ENCODE peak calls at places on chromosomes 12 and 14, in ten cellular contexts. One of them, this sample, is unnamed.

GRCh38 chr12:14402697-14403096 is 37.2 kb downstream of the ATF7IP start:
- DNase-seq in fibroblast of mammary gland: no peak
- DNase-seq in stimulated activated CD4-positive, alpha-beta T cell treated with anti-CD3 and anti-CD28 coated beads, Interleukin-1b, Interleukin-23, amount 100 ng/mL, for 1 hour: no peak
- DNase-seq in activated T-cell treated with anti-CD3 and anti-CD28 coated beads, Interleukin-2, amount 50 U/mL, for 72 hours: no peak
- DNase-seq in neural crest cell: no peak
- DNase-seq in AG09319: no peak
- DNase-seq in NCI-H1105 treated with DMSO at 0.1 percent for 48 hours: no peak
- DNase-seq in NCI-H1694: no peak
- DNase-seq in fibroblast of lung: no peak
- DNase-seq in G401: no peak
- DNase-seq in this sample: no peak

GRCh38 chr14:104872469-104873341 is 7.6 kb downstream of the CEP170B start:
- DNase-seq in NCI-H1105 treated with DMSO at 0.1 percent for 48 hours: no peak
- DNase-seq in NCI-H1694: no peak
- DNase-seq in fibroblast of mammary gland: peak; percentile 46
- DNase-seq in activated T-cell treated with anti-CD3 and anti-CD28 coated beads, Interleukin-2, amount 50 U/mL, for 72 hours: no peak
- DNase-seq in AG09319: no peak
- DNase-seq in fibroblast of lung: peak; percentile 52
- DNase-seq in neural crest cell: no peak
- DNase-seq in stimulated activated CD4-positive, alpha-beta T cell treated with anti-CD3 and anti-CD28 coated beads, Interleukin-1b, Interleukin-23, amount 100 ng/mL, for 1 hour: no peak
- DNase-seq in G401: no peak
- DNase-seq in this sample: no peak

GRCh38 chr14:50060871-50061663 is 55.3 kb downstream of the VCPKMT start:
- DNase-seq in fibroblast of lung: peak; percentile 93
- DNase-seq in activated T-cell treated with anti-CD3 and anti-CD28 coated beads, Interleukin-2, amount 50 U/mL, for 72 hours: peak; percentile 52
- DNase-seq in G401: peak; percentile 37
- DNase-seq in stimulated activated CD4-positive, alpha-beta T cell treated with anti-CD3 and anti-CD28 coated beads, Interleukin-1b, Interleukin-23, amount 100 ng/mL, for 1 hour: no peak
- DNase-seq in fibroblast of mammary gland: peak; percentile 95
- DNase-seq in neural crest cell: no peak
- DNase-seq in NCI-H1105 treated with DMSO at 0.1 percent for 48 hours: no peak
- DNase-seq in AG09319: peak; percentile 80
- DNase-seq in NCI-H1694: peak; percentile 41
- DNase-seq in this sample: no peak

GRCh38 chr12:130205531-130205930 is 43.3 kb downstream of the FZD10 start:
- DNase-seq in fibroblast of mammary gland: no peak
- DNase-seq in G401: no peak
- DNase-seq in NCI-H1105 treated with DMSO at 0.1 percent for 48 hours: no peak
- DNase-seq in AG09319: no peak
- DNase-seq in neural crest cell: no peak
- DNase-seq in activated T-cell treated with anti-CD3 and anti-CD28 coated beads, Interleukin-2, amount 50 U/mL, for 72 hours: no peak
- DNase-seq in stimulated activated CD4-positive, alpha-beta T cell treated with anti-CD3 and anti-CD28 coated beads, Interleukin-1b, Interleukin-23, amount 100 ng/mL, for 1 hour: no peak
- DNase-seq in fibroblast of lung: no peak
- DNase-seq in NCI-H1694: no peak
- DNase-seq in this sample: no peak

GRCh38 chr12:6390084-6390799 is 6.3 kb downstream of the LTBR start:
- DNase-seq in fibroblast of mammary gland: no peak
- DNase-seq in activated T-cell treated with anti-CD3 and anti-CD28 coated beads, Interleukin-2, amount 50 U/mL, for 72 hours: no peak
- DNase-seq in G401: no peak
- DNase-seq in NCI-H1694: no peak
- DNase-seq in AG09319: no peak
- DNase-seq in stimulated activated CD4-positive, alpha-beta T cell treated with anti-CD3 and anti-CD28 coated beads, Interleukin-1b, Interleukin-23, amount 100 ng/mL, for 1 hour: no peak
- DNase-seq in neural crest cell: no peak
- DNase-seq in NCI-H1105 treated with DMSO at 0.1 percent for 48 hours: no peak
- DNase-seq in fibroblast of lung: no peak
- DNase-seq in this sample: no peak

GRCh38 chr14:99862111-99862510 is 68.9 kb downstream of the EML1 start:
- DNase-seq in activated T-cell treated with anti-CD3 and anti-CD28 coated beads, Interleukin-2, amount 50 U/mL, for 72 hours: no peak
- DNase-seq in G401: no peak
- DNase-seq in AG09319: no peak
- DNase-seq in NCI-H1694: no peak
- DNase-seq in stimulated activated CD4-positive, alpha-beta T cell treated with anti-CD3 and anti-CD28 coated beads, Interleukin-1b, Interleukin-23, amount 100 ng/mL, for 1 hour: no peak
- DNase-seq in neural crest cell: no peak
- DNase-seq in fibroblast of mammary gland: peak; percentile 54
- DNase-seq in NCI-H1105 treated with DMSO at 0.1 percent for 48 hours: no peak
- DNase-seq in fibroblast of lung: peak; percentile 68
- DNase-seq in this sample: no peak

GRCh38 chr12:4271433-4272013 is 2.0 kb upstream of the CCND2 start:
- DNase-seq in AG09319: no peak
- DNase-seq in fibroblast of lung: no peak
- DNase-seq in neural crest cell: no peak
- DNase-seq in NCI-H1105 treated with DMSO at 0.1 percent for 48 hours: peak; percentile 24
- DNase-seq in G401: no peak
- DNase-seq in fibroblast of mammary gland: peak; percentile 29
- DNase-seq in NCI-H1694: no peak
- DNase-seq in activated T-cell treated with anti-CD3 and anti-CD28 coated beads, Interleukin-2, amount 50 U/mL, for 72 hours: peak; percentile 81
- DNase-seq in stimulated activated CD4-positive, alpha-beta T cell treated with anti-CD3 and anti-CD28 coated beads, Interleukin-1b, Interleukin-23, amount 100 ng/mL, for 1 hour: no peak
- DNase-seq in this sample: no peak

GRCh38 chr14:20684662-20685456 is 499 bp downstream of the RNASE4 start:
- DNase-seq in NCI-H1694: no peak
- DNase-seq in stimulated activated CD4-positive, alpha-beta T cell treated with anti-CD3 and anti-CD28 coated beads, Interleukin-1b, Interleukin-23, amount 100 ng/mL, for 1 hour: no peak
- DNase-seq in G401: peak; percentile 59
- DNase-seq in neural crest cell: peak; percentile 17
- DNase-seq in activated T-cell treated with anti-CD3 and anti-CD28 coated beads, Interleukin-2, amount 50 U/mL, for 72 hours: no peak
- DNase-seq in NCI-H1105 treated with DMSO at 0.1 percent for 48 hours: no peak
- DNase-seq in AG09319: no peak
- DNase-seq in fibroblast of lung: peak; percentile 70
- DNase-seq in fibroblast of mammary gland: peak; percentile 81
- DNase-seq in this sample: peak; percentile 66

GRCh38 chr12:131313635-131314034 is 359.9 kb downstream of the ADGRD1 start:
- DNase-seq in activated T-cell treated with anti-CD3 and anti-CD28 coated beads, Interleukin-2, amount 50 U/mL, for 72 hours: no peak
- DNase-seq in fibroblast of lung: no peak
- DNase-seq in fibroblast of mammary gland: no peak
- DNase-seq in NCI-H1694: no peak
- DNase-seq in AG09319: no peak
- DNase-seq in stimulated activated CD4-positive, alpha-beta T cell treated with anti-CD3 and anti-CD28 coated beads, Interleukin-1b, Interleukin-23, amount 100 ng/mL, for 1 hour: no peak
- DNase-seq in neural crest cell: no peak
- DNase-seq in G401: no peak
- DNase-seq in NCI-H1105 treated with DMSO at 0.1 percent for 48 hours: no peak
- DNase-seq in this sample: no peak

GRCh38 chr12:99767809-99768208 is 120.3 kb downstream of the GARIN6 start:
- DNase-seq in fibroblast of lung: peak; percentile 24
- DNase-seq in G401: peak; percentile 75
- DNase-seq in fibroblast of mammary gland: peak; percentile 40
- DNase-seq in AG09319: no peak
- DNase-seq in activated T-cell treated with anti-CD3 and anti-CD28 coated beads, Interleukin-2, amount 50 U/mL, for 72 hours: no peak
- DNase-seq in stimulated activated CD4-positive, alpha-beta T cell treated with anti-CD3 and anti-CD28 coated beads, Interleukin-1b, Interleukin-23, amount 100 ng/mL, for 1 hour: no peak
- DNase-seq in NCI-H1105 treated with DMSO at 0.1 percent for 48 hours: peak; percentile 56
- DNase-seq in neural crest cell: no peak
- DNase-seq in NCI-H1694: peak; percentile 29
- DNase-seq in this sample: no peak

GRCh38 chr12:109763201-109763841 is 49.7 kb downstream of the FAM222A start:
- DNase-seq in neural crest cell: no peak
- DNase-seq in G401: no peak
- DNase-seq in NCI-H1105 treated with DMSO at 0.1 percent for 48 hours: no peak
- DNase-seq in NCI-H1694: no peak
- DNase-seq in AG09319: no peak
- DNase-seq in activated T-cell treated with anti-CD3 and anti-CD28 coated beads, Interleukin-2, amount 50 U/mL, for 72 hours: no peak
- DNase-seq in stimulated activated CD4-positive, alpha-beta T cell treated with anti-CD3 and anti-CD28 coated beads, Interleukin-1b, Interleukin-23, amount 100 ng/mL, for 1 hour: no peak
- DNase-seq in fibroblast of lung: peak; percentile 53
- DNase-seq in fibroblast of mammary gland: peak; percentile 77
- DNase-seq in this sample: no peak

This sample was measured in Right ventricle myocardium inferior.